ENCODE peak calls at places on chromosomes 3 and 15, in six cellular contexts. K is tibial artery, G is neuronal stem cell, U is heart right ventricle, R is breast epithelium, X is stomach. W is an unnamed sample.

GRCh38 chr15:45795487-45796069 is 160.7 kb downstream of the SQOR start:
- DNase-seq in X (peak), G (peak), U (peak), K (no peak), R (no peak), W (no peak)

GRCh38 chr3:38458796-38459498 is 5.3 kb downstream of the ACVR2B start:
- DNase-seq in X (peak), U (no peak), R (peak), K (peak), G (no peak), W (no peak)

GRCh38 chr3:16768956-16769355 is 115.8 kb upstream of the PLCL2 start:
- DNase-seq in K (no peak), X (no peak), R (no peak), G (no peak), U (no peak), W (no peak)

GRCh38 chr3:195057716-195058115 is 213.2 kb downstream of the XXYLT1 start:
- DNase-seq in U (no peak), G (no peak), R (no peak), X (no peak), K (no peak), W (no peak)

GRCh38 chr3:125245521-125245920 is 33.0 kb upstream of the SLC12A8 start:
- DNase-seq in G (no peak), X (no peak), R (no peak), U (no peak), K (no peak), W (no peak)

GRCh38 chr3:155309581-155309980 is 16.1 kb upstream of the STRIT1 start:
- DNase-seq in R (no peak), U (no peak), K (no peak), X (no peak), G (no peak), W (no peak)

GRCh38 chr15:41977757-41978369 is 5.5 kb upstream of the EHD4 start:
- DNase-seq in X (no peak), G (no peak), U (no peak), R (no peak), K (no peak), W (no peak)

GRCh38 chr15:71254503-71254902 is 139.2 kb downstream of the THSD4 start:
- DNase-seq in U (no peak), R (no peak), X (no peak), K (no peak), G (no peak), W (no peak)

GRCh38 chr3:64316971-64317370 is 91.7 kb upstream of the PRICKLE2 start:
- DNase-seq in U (no peak), G (no peak), K (no peak), X (no peak), R (no peak), W (no peak)

GRCh38 chr3:195060531-195061385 is 210.2 kb downstream of the XXYLT1 start:
- DNase-seq in X (no peak), K (no peak), G (no peak), R (no peak), U (no peak), W (no peak)

GRCh38 chr15:68560501-68561113 is 18.2 kb upstream of the CORO2B start:
- DNase-seq in U (no peak), R (no peak), G (no peak), K (peak), X (no peak), W (no peak)

GRCh38 chr3:105647047-105647446 is 221.8 kb downstream of the CBLB start:
- DNase-seq in U (no peak), K (no peak), G (no peak), X (no peak), R (no peak), W (no peak)

GRCh38 chr15:62063851-62064635 is 2.7 kb upstream of the C2CD4A start:
- DNase-seq in R (no peak), K (no peak), G (no peak), X (no peak), U (no peak), W (no peak)

GRCh38 chr3:193870376-193871092 is 265.4 kb upstream of the HES1 start:
- DNase-seq in X (no peak), K (no peak), U (no peak), R (peak), G (no peak), W (no peak)

GRCh38 chr3:52346623-52347530 is 30.8 kb downstream of the DNAH1 start:
- DNase-seq in K (peak), R (no peak), G (no peak), X (no peak), U (peak), W (no peak)

GRCh38 chr15:31264534-31265089 is 62.0 kb upstream of the KLF13 start:
- DNase-seq in X (peak), R (no peak), K (no peak), G (no peak), U (peak), W (no peak)

GRCh38 chr15:63943829-63944680 is 102.2 kb downstream of the DAPK2 start:
- DNase-seq in X (no peak), K (no peak), G (no peak), U (no peak), R (no peak), W (no peak)

GRCh38 chr15:71201471-71201870 is 86.2 kb downstream of the THSD4 start:
- DNase-seq in U (no peak), X (peak), R (no peak), K (no peak), G (no peak), W (no peak)

GRCh38 chr3:124174463-124174862 is 182.5 kb upstream of the ROPN1 start:
- DNase-seq in U (peak), R (no peak), X (no peak), G (no peak), K (no peak), W (no peak)

GRCh38 chr15:87703238-87704111 is 553.1 kb downstream of the NTRK3 start:
- DNase-seq in G (no peak), U (no peak), R (no peak), X (no peak), K (no peak), W (no peak)

GRCh38 chr3:122902326-122902725 is 107.5 kb downstream of the SLC49A4 start:
- DNase-seq in U (no peak), G (no peak), X (no peak), R (no peak), K (no peak), W (no peak)

GRCh38 chr15:100725121-100726069 is 123.0 kb downstream of the ASB7 start:
- DNase-seq in G (no peak), X (no peak), K (no peak), R (no peak), U (no peak), W (no peak)

DNA sequence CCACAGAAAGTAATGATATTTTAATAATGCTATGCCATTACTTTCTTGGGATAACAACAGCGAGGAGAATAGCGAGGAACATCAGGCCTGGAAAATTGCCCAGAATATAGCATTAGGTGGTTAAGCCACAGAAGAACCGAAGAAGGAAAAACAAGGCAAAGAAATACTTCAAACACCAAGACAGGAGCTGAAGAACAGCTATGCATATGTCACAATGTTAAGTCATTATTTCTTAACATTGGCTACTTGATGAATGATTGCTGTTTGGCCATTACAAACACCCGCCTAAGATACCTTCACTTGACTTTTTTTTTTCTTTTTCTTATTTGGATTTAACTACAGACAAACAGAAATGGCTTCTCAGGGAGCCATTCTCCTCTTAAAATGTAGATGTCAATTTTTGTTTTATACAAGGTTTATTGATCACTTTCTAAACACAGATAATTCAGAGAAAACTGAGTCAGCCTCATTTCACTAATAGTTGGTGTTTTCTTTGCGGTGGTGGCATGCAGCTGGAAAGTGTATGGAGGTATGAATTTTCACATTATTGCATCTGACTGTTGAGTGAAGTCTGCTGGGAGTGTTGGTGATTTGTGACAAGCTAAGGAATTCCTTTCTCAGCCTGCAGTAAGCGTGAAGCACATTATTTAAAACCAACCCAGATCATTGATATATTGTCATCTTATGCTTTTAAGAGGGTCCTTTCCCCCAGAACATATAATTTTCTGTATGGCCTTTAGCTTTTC is 705.7 kb upstream of the NR2F2 start:
- DNase-seq in U (no peak), K (no peak), X (no peak), G (no peak), R (no peak), W (no peak)
- H3K27ac ChIP-seq in U (peak), K (peak), X (no peak), G (no peak), R (no peak), W (no peak)

GRCh38 chr3:114586119-114586518 is 292.3 kb downstream of the TIGIT start:
- DNase-seq in K (no peak), X (no peak), G (no peak), R (no peak), U (no peak), W (no peak)
- H3K27ac ChIP-seq in K (no peak), X (no peak), G (no peak), R (peak), U (peak), W (no peak)

DNA sequence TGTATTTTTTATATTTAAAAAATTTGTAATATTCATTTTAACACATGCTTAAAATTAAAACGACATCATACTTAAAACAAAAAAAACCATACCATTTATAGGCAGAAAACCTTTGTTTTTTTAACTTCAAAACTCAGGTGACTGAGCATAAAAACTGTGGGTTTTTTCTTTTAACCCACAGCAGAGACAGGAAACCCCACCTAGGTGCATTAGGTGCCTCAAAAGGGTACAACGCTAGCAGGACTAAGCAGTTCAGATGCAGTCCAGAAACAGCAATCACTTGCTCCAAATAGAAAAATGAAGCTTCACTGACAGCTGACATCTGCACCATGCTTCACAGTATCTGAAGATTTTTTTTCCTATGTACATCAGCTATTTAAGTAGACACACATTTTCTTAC is 52.3 kb downstream of the GLB1 start:
- DNase-seq in K (no peak), G (no peak), U (no peak), X (no peak), R (no peak), W (no peak)
- H3K27ac ChIP-seq in K (no peak), G (no peak), U (peak), X (no peak), R (no peak), W (no peak)

DNA sequence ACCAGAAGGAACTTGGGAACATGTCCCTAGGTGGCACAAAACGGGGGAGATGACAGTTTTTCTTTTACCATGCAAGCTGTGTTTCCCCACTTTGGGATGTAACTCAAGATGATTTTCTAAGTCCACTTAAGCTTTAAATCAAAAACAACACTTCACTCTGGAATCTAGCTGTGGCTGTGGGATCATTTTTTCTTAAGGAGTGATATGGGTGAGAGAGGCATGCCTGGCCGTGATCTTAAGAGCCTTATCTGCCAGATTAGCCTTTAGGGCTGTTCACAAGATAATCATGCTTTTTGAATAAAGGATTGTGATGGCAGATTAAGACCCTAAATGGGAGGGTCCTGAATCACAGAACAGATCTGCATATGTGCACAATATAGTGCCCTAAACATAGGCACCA is 384.8 kb upstream of the SEMA6D start:
- DNase-seq in U (no peak), K (no peak), R (no peak), G (no peak), X (no peak), W (no peak)
- H3K27ac ChIP-seq in U (no peak), K (no peak), R (no peak), G (no peak), X (no peak), W (no peak)